ENCODE peak calls at places on chromosomes 6 and 20, in four cellular contexts. M, K, E and Q are unnamed samples.
A peak's percentile ranks its signal among the peaks of the same experiment; 100 is the strongest.

GRCh38 chr6:138944412-138944811 is 43.6 kb downstream of the REPS1 start:
- DNase-seq in E (no peak), M (no peak), K (peak; percentile 41), Q (no peak)

GRCh38 chr6:32110632-32111031 is 1.5 kb upstream of the TNXB start:
- DNase-seq in K (no peak), M (no peak), E (no peak), Q (no peak)

GRCh38 chr6:149075616-149076354 is 241.7 kb upstream of the TAB2 start:
- DNase-seq in M (no peak), K (no peak), E (no peak), Q (no peak)

GRCh38 chr20:49717693-49718092 is 4.0 kb upstream of the B4GALT5 start:
- DNase-seq in M (peak; percentile 55), E (no peak), K (peak; percentile 44), Q (no peak)

GRCh38 chr20:36919715-36920333 is 31.7 kb downstream of the SAMHD1 start:
- DNase-seq in M (peak; percentile 73), E (peak; percentile 13), K (peak; percentile 71), Q (peak; percentile 63)

GRCh38 chr6:41531591-41532582 is 14.3 kb upstream of the FOXP4 start:
- DNase-seq in M (no peak), E (peak; percentile 92), K (no peak), Q (no peak)

GRCh38 chr6:163489584-163489983 is 75.1 kb downstream of the QKI start:
- DNase-seq in K (no peak), M (no peak), E (no peak), Q (no peak)

GRCh38 chr20:57203986-57204385 is 62.5 kb downstream of the BMP7 start:
- DNase-seq in E (no peak), M (no peak), K (no peak), Q (no peak)

GRCh38 chr6:34592208-34592952 is 36.3 kb upstream of the SPDEF start:
- DNase-seq in M (no peak), K (no peak), E (no peak), Q (no peak)

GRCh38 chr20:51026317-51026716 is 3.4 kb upstream of the KCNG1 start:
- DNase-seq in K (no peak), M (no peak), E (no peak), Q (no peak)

GRCh38 chr6:122376246-122376645 is 23.2 kb upstream of the HSF2 start:
- DNase-seq in K (no peak), E (no peak), M (no peak), Q (no peak)

GRCh38 chr20:9068232-9068781 is 580 bp upstream of the PLCB4 start:
- DNase-seq in K (peak; percentile 14), M (no peak), E (no peak), Q (peak; percentile 72)

GRCh38 chr6:84346372-84346771 is 118.9 kb upstream of the CEP162 start:
- DNase-seq in E (no peak), M (no peak), K (no peak), Q (no peak)

GRCh38 chr6:11631008-11631407 is 93.5 kb downstream of the TMEM170B start:
- DNase-seq in E (no peak), K (no peak), M (no peak), Q (no peak)

GRCh38 chr6:98929498-98930060 is 18.2 kb downstream of the FBXL4 start:
- DNase-seq in K (no peak), E (no peak), M (no peak), Q (no peak)

GRCh38 chr6:108839068-108839467 is 9.2 kb upstream of the ARMC2 start:
- DNase-seq in K (no peak), M (no peak), E (no peak), Q (no peak)

GRCh38 chr6:35065441-35065800 is 75.7 kb downstream of the TCP11 start:
- DNase-seq in K (no peak), M (no peak), E (no peak), Q (no peak)

GRCh38 chr6:25635886-25636317 is 16.1 kb upstream of the SCGN start:
- DNase-seq in M (peak; percentile 97), E (no peak), K (no peak), Q (no peak)

GRCh38 chr6:6556738-6557503 is 31.6 kb upstream of the LY86 start:
- DNase-seq in K (peak; percentile 79), E (no peak), M (peak; percentile 53), Q (peak; percentile 71)

GRCh38 chr6:108630050-108630714 is 69.5 kb downstream of the FOXO3 start:
- DNase-seq in K (peak; percentile 50), M (no peak), E (no peak), Q (no peak)

GRCh38 chr6:2791124-2792050 is 26.2 kb downstream of the WRNIP1 start:
- DNase-seq in K (peak; percentile 88), M (peak; percentile 81), E (peak; percentile 13), Q (peak; percentile 72)

GRCh38 chr6:136465766-136466303 is 84.4 kb downstream of the MAP7 start:
- DNase-seq in K (no peak), M (no peak), E (no peak), Q (no peak)
- TF ChIP-seq FOXK2 in K (no peak), M (no peak), E (no peak), Q (no peak)

DNA sequence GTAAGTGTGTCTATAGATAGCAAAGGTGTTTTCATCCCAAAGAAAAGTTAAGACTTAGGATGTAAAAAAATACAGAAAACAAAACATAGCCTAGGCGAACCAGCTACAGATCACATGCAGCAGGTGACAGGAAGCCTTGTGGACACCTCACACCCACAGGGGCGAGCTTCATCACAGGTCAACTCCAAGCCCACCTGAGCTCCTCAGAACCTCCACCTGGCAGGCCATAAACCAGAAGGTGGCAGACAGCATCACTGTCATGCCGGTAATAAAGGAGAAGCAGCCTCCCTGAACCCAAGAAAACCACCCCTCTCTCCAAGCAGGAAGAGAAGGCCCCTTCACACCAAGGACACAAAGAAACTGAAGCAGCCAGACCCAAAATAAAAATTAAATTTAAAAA is 1.0 kb downstream of the RALGAPA2 start:
- DNase-seq in E (no peak), K (no peak), M (no peak), Q (no peak)
- TF ChIP-seq TARDBP in E (no peak), K (no peak), M (no peak), Q (no peak)

DNA sequence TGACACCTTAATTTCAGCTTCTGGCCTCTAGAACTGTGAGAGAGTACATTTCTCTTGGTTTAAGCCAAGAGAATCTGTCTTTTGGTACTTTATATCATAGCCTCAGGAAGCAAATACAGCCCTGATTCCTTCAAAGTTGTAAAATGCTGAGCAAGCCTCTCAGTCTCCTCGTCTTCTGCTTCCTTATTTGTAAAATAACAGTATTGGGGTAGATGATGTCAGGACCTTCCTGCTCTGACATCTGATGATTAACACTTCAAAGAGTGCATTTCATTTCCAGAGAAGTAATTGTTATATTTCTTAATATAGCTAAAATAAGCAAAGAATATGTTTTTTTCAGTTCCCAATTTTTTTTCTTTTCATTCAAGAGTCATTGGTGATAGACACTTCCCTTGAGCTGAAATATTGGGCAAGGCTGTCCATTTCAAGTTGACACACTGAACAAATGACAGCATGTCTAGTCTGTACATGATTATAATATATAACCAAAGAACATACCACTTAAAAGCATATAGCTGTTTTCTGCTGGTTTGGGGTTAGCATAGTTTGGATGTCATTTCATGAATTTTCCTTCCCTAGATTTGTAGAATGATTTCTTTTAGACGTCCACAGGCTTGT is 53.4 kb downstream of the SLX4IP start:
- DNase-seq in M (no peak), E (no peak), K (no peak), Q (no peak)
- TF ChIP-seq FOXK2 in M (no peak), E (no peak), K (no peak), Q (no peak)

GRCh38 chr6:56863366-56863765 is 91.5 kb upstream of the BEND6 start:
- DNase-seq in E (no peak), K (no peak), M (peak; percentile 49), Q (no peak)
- TF ChIP-seq TARDBP in E (no peak), K (no peak), M (no peak), Q (no peak)

GRCh38 chr6:114376611-114377206 is 33.9 kb upstream of the HS3ST5 start:
- DNase-seq in K (no peak), E (no peak), M (peak; percentile 31), Q (no peak)
- TF ChIP-seq FOXK2 in K (no peak), E (no peak), M (no peak), Q (no peak)

DNA sequence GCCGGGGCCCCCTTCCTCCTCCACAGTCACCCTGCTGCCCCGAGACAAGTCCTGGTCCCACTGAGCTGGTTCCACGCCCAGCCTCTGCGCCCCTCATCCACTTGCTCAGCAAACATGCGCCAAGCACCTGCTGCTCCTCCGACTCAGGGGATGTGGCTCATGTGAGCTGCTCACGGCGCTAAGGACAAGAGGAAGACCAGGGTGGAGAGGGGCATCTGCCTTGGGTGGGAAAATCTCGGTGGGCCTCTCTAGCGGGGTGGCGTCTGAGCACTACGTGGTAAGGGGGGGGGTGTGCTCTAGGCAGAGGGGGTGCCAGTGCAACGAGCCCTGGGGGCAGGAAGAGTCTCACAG is 4.5 kb downstream of the LAMA5 start:
- DNase-seq in E (no peak), K (no peak), M (no peak), Q (no peak)
- TF ChIP-seq TARDBP in E (no peak), K (no peak), M (no peak), Q (no peak)